ENCODE peak calls at places on chromosomes 16 and 17, in five cellular contexts. T is WTC11, S is A549, N is HepG2, Y is H1. Z is an unnamed sample.

GRCh38 chr17:76276461-76277299 is 11.5 kb downstream of the UBALD2 start:
- DNase-seq in T (no peak), S (no peak), N (no peak), Y (no peak), Z (no peak)

GRCh38 chr16:68345351-68345810 is 34.6 kb downstream of the PRMT7 start:
- DNase-seq in T (no peak), S (no peak), N (no peak), Y (no peak), Z (no peak)

GRCh38 chr17:2259769-2260536 is 43.6 kb downstream of the SMG6 start:
- DNase-seq in T (no peak), S (no peak), N (no peak), Y (no peak), Z (no peak)

GRCh38 chr16:27230562-27230991 is 27.3 kb downstream of the KDM8 start:
- DNase-seq in T (peak), S (no peak), N (no peak), Y (no peak), Z (no peak)

GRCh38 chr16:28157768-28158535 is 53.8 kb downstream of the XPO6 start:
- DNase-seq in T (no peak), S (no peak), N (no peak), Y (no peak), Z (no peak)

GRCh38 chr17:37360632-37361031 is 15.2 kb upstream of the C17orf78 start:
- DNase-seq in T (no peak), S (peak), N (no peak), Y (no peak), Z (no peak)

GRCh38 chr16:19294156-19294649 is 8.7 kb downstream of the CLEC19A start:
- DNase-seq in T (no peak), S (peak), N (no peak), Y (no peak), Z (no peak)

GRCh38 chr17:38720941-38721340 is 9.2 kb upstream of the CISD3 start:
- DNase-seq in T (no peak), S (no peak), N (no peak), Y (no peak), Z (no peak)

GRCh38 chr17:82696916-82697807 is 1.3 kb downstream of the RAB40B start:
- DNase-seq in T (peak), S (no peak), N (no peak), Y (peak), Z (no peak)

GRCh38 chr16:87203060-87203656 is 114.0 kb downstream of the C16orf95 start:
- DNase-seq in T (peak), S (peak), N (peak), Y (peak), Z (peak)

GRCh38 chr16:25317732-25318316 is 60.2 kb upstream of the ZKSCAN2 start:
- DNase-seq in T (no peak), S (no peak), N (no peak), Y (no peak), Z (no peak)

GRCh38 chr17:3738562-3739295 is 15.0 kb downstream of the HASPIN start:
- DNase-seq in T (no peak), S (no peak), N (no peak), Y (no peak), Z (no peak)

GRCh38 chr16:85006639-85007038 is 4.7 kb downstream of the ZDHHC7 start:
- DNase-seq in T (no peak), S (no peak), N (no peak), Y (no peak), Z (no peak)

GRCh38 chr16:87463722-87464690 is 28.8 kb downstream of the ZCCHC14 start:
- DNase-seq in T (no peak), S (no peak), N (peak), Y (no peak), Z (peak)

GRCh38 chr17:31060814-31061550 is 33.8 kb upstream of the NF1 start:
- DNase-seq in T (no peak), S (no peak), N (no peak), Y (no peak), Z (no peak)

GRCh38 chr16:79918916-79919315 is 318.4 kb upstream of the MAF start:
- DNase-seq in T (no peak), S (no peak), N (no peak), Y (no peak), Z (no peak)

GRCh38 chr17:14004927-14005630 is 64.2 kb upstream of the COX10 start:
- DNase-seq in T (no peak), S (no peak), N (no peak), Y (no peak), Z (no peak)

GRCh38 chr17:43599835-43600234 is 53.7 kb upstream of the ETV4 start:
- DNase-seq in T (no peak), S (peak), N (no peak), Y (no peak), Z (peak)

GRCh38 chr16:84643677-84644076 is 4.6 kb upstream of the KLHL36 start:
- DNase-seq in T (no peak), S (no peak), N (no peak), Y (no peak), Z (no peak)

GRCh38 chr17:5286846-5287245 is 4.8 kb downstream of the RABEP1 start:
- DNase-seq in T (peak), S (no peak), N (no peak), Y (no peak), Z (no peak)

GRCh38 chr17:50056961-50057330 is 1.0 kb downstream of the ITGA3 start:
- DNase-seq in T (peak), S (peak), N (no peak), Y (peak), Z (peak)

GRCh38 chr17:57228921-57229320 is 27.4 kb upstream of the MSI2 start:
- DNase-seq in T (no peak), S (no peak), N (no peak), Y (no peak), Z (no peak)

GRCh38 chr17:57236686-57237299 is 19.5 kb upstream of the MSI2 start:
- DNase-seq in T (no peak), S (no peak), N (no peak), Y (no peak), Z (no peak)

GRCh38 chr17:57235124-57235523 is 21.2 kb upstream of the MSI2 start:
- DNase-seq in T (no peak), S (no peak), N (no peak), Y (no peak), Z (no peak)

DNA sequence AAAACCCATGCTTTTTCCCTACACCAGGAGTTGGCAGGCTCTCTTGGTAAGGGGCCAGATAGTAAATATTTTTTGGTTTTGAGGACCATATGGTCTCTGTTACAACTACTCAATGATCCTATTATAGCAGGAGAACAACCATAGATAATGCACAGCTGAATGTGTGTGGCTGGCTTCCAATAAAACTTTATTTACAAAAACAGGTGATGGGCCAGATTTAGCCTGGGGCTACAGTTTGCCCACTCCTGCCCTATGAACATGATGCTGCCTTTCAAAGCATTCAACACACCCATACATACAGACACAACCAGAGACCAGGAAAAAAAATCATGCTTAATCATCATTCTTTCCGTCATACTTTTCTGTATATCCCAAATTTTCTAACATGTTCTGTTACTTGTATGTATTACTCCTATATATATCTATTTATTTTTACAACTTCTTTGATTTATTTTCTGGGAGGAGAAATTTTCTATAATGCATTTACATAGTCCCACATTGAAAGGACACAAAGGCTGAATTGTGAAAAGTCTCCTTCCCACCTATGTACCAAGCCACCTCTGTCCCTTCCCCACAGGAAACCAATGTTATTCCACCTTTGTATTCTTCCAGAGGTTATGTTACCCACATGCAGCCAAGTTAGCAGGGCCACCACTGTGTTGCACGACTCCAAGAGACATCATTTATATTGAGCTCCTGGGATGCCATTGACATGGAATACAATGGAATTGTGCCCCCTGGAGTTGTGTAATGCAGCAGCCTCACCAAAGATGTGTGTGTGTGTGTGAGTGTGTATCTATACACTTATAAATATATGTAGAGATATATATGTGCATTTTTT is 21.9 kb upstream of the MSI2 start:
- DNase-seq in T (no peak), S (no peak), N (no peak), Y (no peak), Z (no peak)
- TF ChIP-seq MAX in T (no peak), S (no peak), N (no peak), Y (no peak), Z (no peak)

GRCh38 chr17:33243732-33244131 is 49.4 kb downstream of the ASIC2 start:
- DNase-seq in T (no peak), S (no peak), N (no peak), Y (no peak), Z (no peak)

GRCh38 chr17:33239702-33240101 is 53.4 kb downstream of the ASIC2 start:
- DNase-seq in T (no peak), S (no peak), N (no peak), Y (no peak), Z (no peak)

GRCh38 chr17:33240397-33240796 is 52.7 kb downstream of the ASIC2 start:
- DNase-seq in T (no peak), S (no peak), N (no peak), Y (no peak), Z (no peak)

GRCh38 chr17:33242725-33243124 is 50.4 kb downstream of the ASIC2 start:
- DNase-seq in T (no peak), S (no peak), N (no peak), Y (no peak), Z (no peak)

DNA sequence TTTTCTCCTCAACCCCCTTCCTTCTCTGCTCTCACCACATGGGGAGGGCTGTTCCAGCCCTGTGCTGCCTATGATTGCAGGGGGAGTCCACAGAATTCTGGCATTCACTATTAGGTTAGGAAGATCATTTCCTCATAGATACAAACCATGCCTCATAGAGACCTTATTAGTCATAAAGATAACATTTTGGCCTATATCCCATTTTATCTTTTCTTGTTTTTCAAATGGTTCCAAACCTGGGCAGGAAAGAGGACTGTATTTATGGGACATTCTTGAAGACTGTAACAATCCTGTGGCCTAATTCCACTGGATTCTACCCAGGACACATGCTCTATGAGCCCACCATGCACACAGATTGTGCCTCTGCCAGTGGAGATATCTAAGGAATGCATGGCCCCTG is 51.7 kb downstream of the ASIC2 start:
- DNase-seq in T (no peak), S (peak), N (no peak), Y (no peak), Z (peak)
- TF ChIP-seq MAX in T (no peak), S (no peak), N (no peak), Y (no peak), Z (no peak)

GRCh38 chr17:81396278-81396721 is 1.0 kb downstream of the BAHCC1 start:
- DNase-seq in T (no peak), S (no peak), N (no peak), Y (no peak), Z (no peak)
- TF ChIP-seq MAX in T (no peak), S (no peak), N (no peak), Y (no peak), Z (no peak)

GRCh38 chr17:61599608-61600007 is 8.6 kb upstream of the NACA2 start:
- DNase-seq in T (no peak), S (no peak), N (no peak), Y (no peak), Z (no peak)
- TF ChIP-seq MAX in T (no peak), S (no peak), N (no peak), Y (no peak), Z (no peak)

GRCh38 chr17:48100591-48101011 is 677 bp downstream of the CBX1 start:
- DNase-seq in T (peak), S (peak), N (peak), Y (peak), Z (no peak)
- TF ChIP-seq MAX in T (no peak), S (no peak), N (no peak), Y (no peak), Z (no peak)

GRCh38 chr17:35878361-35878760 is 1.8 kb downstream of the CCL5 start:
- DNase-seq in T (no peak), S (no peak), N (no peak), Y (no peak), Z (no peak)

GRCh38 chr17:35875439-35876139 is 4.6 kb downstream of the CCL5 start:
- DNase-seq in T (no peak), S (no peak), N (peak), Y (no peak), Z (peak)

GRCh38 chr17:35877345-35878029 is 2.7 kb downstream of the CCL5 start:
- DNase-seq in T (no peak), S (no peak), N (no peak), Y (no peak), Z (no peak)

DNA sequence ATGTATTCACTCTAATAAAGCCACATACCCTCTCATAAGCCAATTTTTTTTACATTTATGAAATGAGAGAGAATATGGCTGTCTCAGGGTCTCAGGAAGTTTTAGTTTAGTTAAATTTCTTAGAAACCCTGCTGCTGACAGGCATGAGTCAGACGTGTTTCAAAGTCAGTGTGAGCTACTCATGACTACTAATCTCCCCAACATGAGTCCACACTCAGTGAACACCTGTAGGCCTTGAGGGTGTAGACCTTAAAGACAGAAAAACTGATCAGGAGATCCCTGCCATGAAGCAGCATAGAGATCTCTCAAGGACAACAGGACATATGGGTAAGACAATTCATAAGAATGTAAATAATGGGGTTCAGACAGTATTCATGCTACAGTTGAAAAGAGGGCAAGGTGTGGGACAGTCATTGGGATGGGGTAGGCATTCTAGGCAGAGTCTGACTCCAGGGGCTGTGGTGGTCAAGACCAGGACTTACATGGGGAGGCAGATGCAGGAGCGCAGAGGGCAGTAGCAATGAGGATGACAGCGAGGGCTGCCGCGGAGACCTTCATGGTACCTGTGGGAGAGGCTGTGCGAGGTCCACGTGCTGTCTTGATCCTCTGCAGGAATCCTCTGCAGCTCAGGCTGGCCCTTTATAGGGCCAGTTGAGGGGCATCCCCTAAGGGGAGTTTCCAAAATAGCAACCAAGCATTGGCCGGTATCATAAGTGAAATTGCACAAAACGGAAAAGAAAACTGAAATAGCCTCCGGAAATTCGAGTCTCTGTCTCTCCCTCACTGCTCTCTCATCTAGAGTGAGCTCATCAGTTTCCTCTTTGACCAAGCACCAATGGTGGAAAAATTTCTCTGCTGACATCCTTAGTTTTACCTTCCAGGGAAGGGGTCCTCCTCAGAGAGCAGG is at the start of gene CCL5:
- DNase-seq in T (no peak), S (no peak), N (no peak), Y (no peak), Z (no peak)
- TF ChIP-seq MAX in T (no peak), S (no peak), N (no peak), Y (no peak), Z (no peak)

Z was measured in endothelial cell of umbilical vein.